ENCODE peak calls at places on chromosomes 3 and 15, in four cellular contexts. V is NAMALWA; N is activated CD4-positive, alpha-beta T cell treated with anti-CD3 and anti-CD28 coated beads for 48 hours; U is stimulated activated CD4-positive, alpha-beta T cell treated with anti-CD3 and anti-CD28 coated beads, Interleukin-2, amount 100 ng/mL, for 48 hours. J is an unnamed sample.

GRCh38 chr3:133117342-133117741 is 79.2 kb downstream of the TMEM108 start:
- DNase-seq in V (no peak), N (no peak), U (no peak), J (no peak)

GRCh38 chr3:194870394-194871110 is 184.9 kb downstream of the FAM43A start:
- DNase-seq in V (no peak), N (no peak), U (no peak), J (no peak)

GRCh38 chr3:42649783-42650182 is 3.7 kb upstream of the ZBTB47 start:
- DNase-seq in V (no peak), N (no peak), U (no peak), J (no peak)

GRCh38 chr15:42920281-42921048 is at the start of gene TTBK2:
- DNase-seq in V (peak; percentile 99), N (peak; percentile 98), U (peak; percentile 95), J (peak; percentile 99)

GRCh38 chr3:152204218-152204617 is 64.5 kb upstream of the MBNL1 start:
- DNase-seq in V (peak; percentile 58), N (no peak), U (no peak), J (no peak)

GRCh38 chr3:25618043-25618442 is 46.7 kb downstream of the TOP2B start:
- DNase-seq in V (no peak), N (no peak), U (no peak), J (no peak)

GRCh38 chr3:143358155-143358792 is 238.7 kb downstream of the CHST2 start:
- DNase-seq in V (no peak), N (no peak), U (no peak), J (no peak)

GRCh38 chr3:99911433-99911832 is 93.8 kb downstream of the CMSS1 start:
- DNase-seq in V (no peak), N (no peak), U (no peak), J (no peak)

J was measured in MM.1S.